ENCODE peak calls at places on chromosomes 7 and 10, in four cellular contexts. X is hepatocyte, J is heart right ventricle, V is upper lobe of right lung. S is an unnamed sample. For H3K36me3, the result is how much of the 10 kb centered on the place peaks cover.

GRCh38 chr7:83936056-83936703 is 258.4 kb downstream of the SEMA3A start:
- DNase-seq in X (peak), J (peak), V (no peak), S (peak)

GRCh38 chr7:80002865-80003264 is 131.8 kb upstream of the GNAI1 start:
- DNase-seq in X (no peak), J (no peak), V (no peak), S (no peak)

GRCh38 chr10:78314651-78315050 is 281.0 kb downstream of the RPS24 start:
- DNase-seq in X (no peak), J (no peak), V (no peak), S (no peak)

GRCh38 chr10:35758086-35758485 is 116.0 kb upstream of the FZD8 start:
- DNase-seq in X (no peak), J (peak), V (no peak), S (no peak)

GRCh38 chr10:114485695-114486400 is 81.5 kb upstream of the AFAP1L2 start:
- DNase-seq in X (no peak), J (no peak), V (no peak), S (no peak)

GRCh38 chr10:103663802-103664201 is 170.3 kb downstream of the NEURL1 start:
- DNase-seq in X (no peak), J (no peak), V (peak), S (no peak)

GRCh38 chr7:19117870-19118608 is 603 bp upstream of the TWIST1 start:
- DNase-seq in X (no peak), J (no peak), V (no peak), S (no peak)

GRCh38 chr7:90999989-91000979 is 263.9 kb upstream of the FZD1 start:
- DNase-seq in X (no peak), J (no peak), V (no peak), S (no peak)

GRCh38 chr10:126902157-126902556 is 3.1 kb upstream of the DOCK1 start:
- DNase-seq in X (peak), J (no peak), V (no peak), S (no peak)

DNA sequence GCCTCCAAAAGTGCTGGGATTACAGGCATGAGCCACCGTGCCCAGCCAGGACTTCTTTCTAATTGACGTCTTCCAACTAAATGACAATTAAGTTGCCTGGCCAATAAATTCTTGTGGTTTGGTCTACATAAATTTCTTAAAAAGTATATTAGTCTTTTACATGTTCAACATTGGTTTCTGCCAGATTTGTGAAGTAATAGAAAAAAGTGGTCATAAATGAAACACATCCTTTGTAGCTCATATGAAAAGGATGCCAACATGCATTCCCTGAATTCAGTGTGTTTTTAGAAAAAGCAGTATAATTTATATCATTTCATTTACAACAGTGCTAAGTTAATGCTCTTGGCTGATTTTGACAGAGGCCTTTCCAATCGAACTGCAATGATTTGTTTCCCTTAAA is 215.0 kb downstream of the TAX1BP1 start:
- DNase-seq in X (no peak), J (no peak), V (no peak), S (no peak)
- H3K36me3 ChIP-seq in X (under half), J (under half), V (under half), S (under half)

GRCh38 chr10:31322647-31323046 is 3.6 kb downstream of the ZEB1 start:
- DNase-seq in X (no peak), J (no peak), V (no peak), S (no peak)
- TF ChIP-seq CTCF in X (peak), J (peak), V (peak), S (no peak)

DNA sequence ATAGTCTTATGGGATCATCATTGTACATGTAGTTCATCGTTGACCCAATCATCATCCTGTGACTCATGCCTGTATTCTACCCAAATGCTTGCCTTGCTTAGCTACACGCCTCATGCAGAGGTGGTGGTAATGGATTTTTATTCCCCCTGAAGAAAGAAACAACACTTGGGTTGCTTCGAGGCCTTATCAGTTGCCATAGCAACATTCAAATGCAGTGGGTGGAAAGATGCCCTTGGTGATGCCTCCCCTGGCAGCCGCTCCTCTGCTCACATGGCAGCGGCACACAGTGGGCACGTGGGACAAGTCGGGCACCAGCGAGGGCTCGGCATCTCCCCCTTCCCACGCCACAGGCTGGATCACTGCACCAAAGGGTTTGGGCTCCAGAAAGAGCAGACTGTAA is 54.0 kb upstream of the NMT2 start:
- DNase-seq in X (no peak), J (no peak), V (no peak), S (no peak)
- H3K27ac ChIP-seq in X (no peak), J (no peak), V (no peak), S (no peak)

DNA sequence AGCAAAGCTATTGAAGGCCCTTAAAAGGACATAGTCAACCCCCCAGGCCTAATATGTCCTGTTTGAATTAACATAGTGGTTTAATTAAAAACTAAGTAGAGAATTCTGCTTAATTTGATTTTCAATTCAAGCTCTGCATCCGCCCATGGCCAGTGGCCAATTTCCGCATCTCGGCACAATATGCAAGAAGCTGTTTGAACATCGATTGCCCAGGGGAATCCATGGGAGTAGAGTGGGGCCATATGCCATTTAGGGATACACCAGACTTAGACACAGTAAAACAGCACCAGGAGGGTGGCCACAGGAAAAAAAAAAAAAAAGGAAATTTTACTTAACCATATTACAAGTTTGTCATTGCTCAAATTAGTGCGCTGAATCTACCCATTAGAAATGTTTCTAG is 100.4 kb downstream of the LMBR1 start:
- DNase-seq in X (no peak), J (peak), V (no peak), S (no peak)
- H3K36me3 ChIP-seq in X (under half), J (under half), V (under half), S (under half)

GRCh38 chr10:99732033-99732912 is at the start of the genes COX15 and CUTC:
- DNase-seq in X (peak), J (peak), V (peak), S (peak)
- TF ChIP-seq CTCF in X (peak), J (peak), V (peak), S (peak)

GRCh38 chr10:3554121-3554522 is 230.9 kb downstream of the KLF6 start:
- DNase-seq in X (no peak), J (no peak), V (no peak), S (no peak)
- H3K27ac ChIP-seq in X (no peak), J (no peak), V (no peak), S (no peak)

GRCh38 chr7:74104702-74105101 is 21.1 kb downstream of the LIMK1 start:
- DNase-seq in X (no peak), J (no peak), V (no peak), S (no peak)

GRCh38 chr7:74105992-74106391 is 22.4 kb downstream of the LIMK1 start:
- DNase-seq in X (no peak), J (no peak), V (no peak), S (no peak)

GRCh38 chr7:74101061-74101681 is 17.6 kb downstream of the LIMK1 start:
- DNase-seq in X (no peak), J (no peak), V (no peak), S (no peak)

GRCh38 chr7:74103219-74103772 is 19.7 kb downstream of the LIMK1 start:
- DNase-seq in X (no peak), J (no peak), V (no peak), S (no peak)

GRCh38 chr7:74106846-74107245 is 23.2 kb downstream of the LIMK1 start:
- DNase-seq in X (no peak), J (no peak), V (no peak), S (no peak)
- H3K36me3 ChIP-seq in X (under half), J (half or more), V (half or more), S (under half)